ENCODE peak calls at places on chromosomes 4 and X, in ten cellular contexts. W is A549, B is uterus, G is testis, L is H1, R is body of pancreas, T is suprapubic skin, I is transverse colon, J is ovary, M is tibial nerve. C is an unnamed sample.

GRCh38 chrX:133389975-133390374 is 25.3 kb downstream of the GPC4 start:
- DNase-seq in W (no peak), B (no peak), G (no peak), L (no peak), R (no peak), T (no peak), I (no peak), J (no peak), M (no peak), C (no peak)

GRCh38 chr4:101977096-101977495 is 186.6 kb downstream of the BANK1 start:
- DNase-seq in W (peak; percentile 14), B (no peak), G (no peak), L (no peak), R (no peak), T (no peak), I (no peak), J (no peak), M (no peak), C (no peak)

GRCh38 chrX:151871244-151871643 is 41.4 kb upstream of the MAGEA4 start:
- DNase-seq in W (peak; percentile 50), B (no peak), G (no peak), L (no peak), R (no peak), T (no peak), I (no peak), J (no peak), M (no peak), C (no peak)

GRCh38 chr4:89308161-89308500 is 531 bp upstream of the GPRIN3 start:
- DNase-seq in W (no peak), B (no peak), G (no peak), L (no peak), R (no peak), T (no peak), I (no peak), J (no peak), M (no peak), C (no peak)

GRCh38 chr4:188551156-188551555 is 411.9 kb downstream of the TRIML1 start:
- DNase-seq in W (no peak), B (no peak), G (no peak), L (no peak), R (no peak), T (no peak), I (no peak), J (no peak), M (no peak), C (no peak)

GRCh38 chrX:53009032-53009431 is 39.6 kb upstream of the GPR173 start:
- DNase-seq in W (no peak), B (no peak), G (no peak), L (no peak), R (no peak), T (no peak), I (no peak), J (no peak), M (no peak), C (no peak)

GRCh38 chrX:94932278-94932965 is 1258.4 kb downstream of the FAM133A start:
- DNase-seq in W (no peak), B (no peak), G (no peak), L (no peak), R (no peak), T (no peak), I (no peak), J (no peak), M (no peak), C (no peak)

GRCh38 chrX:49876750-49877149 is 2.5 kb upstream of the USP27X start:
- DNase-seq in W (peak; percentile 43), B (no peak), G (peak; percentile 22), L (no peak), R (peak; percentile 20), T (no peak), I (no peak), J (no peak), M (no peak), C (peak; percentile 20)

GRCh38 chr4:82560853-82561744 is 689 bp downstream of the TMEM150C start:
- DNase-seq in W (no peak), B (no peak), G (no peak), L (peak; percentile 67), R (no peak), T (no peak), I (peak; percentile 9), J (peak; percentile 42), M (no peak), C (no peak)

GRCh38 chrX:153410328-153410727 is 944 bp upstream of the ZFP92 start:
- DNase-seq in W (no peak), B (no peak), G (no peak), L (no peak), R (no peak), T (no peak), I (no peak), J (no peak), M (no peak), C (no peak)

GRCh38 chr4:122716825-122717448 is 15.6 kb upstream of the BBS12 start:
- DNase-seq in W (peak; percentile 70), B (peak; percentile 52), G (peak; percentile 85), L (peak; percentile 69), R (peak; percentile 61), T (no peak), I (peak; percentile 74), J (no peak), M (peak; percentile 35), C (peak; percentile 65)

DNA sequence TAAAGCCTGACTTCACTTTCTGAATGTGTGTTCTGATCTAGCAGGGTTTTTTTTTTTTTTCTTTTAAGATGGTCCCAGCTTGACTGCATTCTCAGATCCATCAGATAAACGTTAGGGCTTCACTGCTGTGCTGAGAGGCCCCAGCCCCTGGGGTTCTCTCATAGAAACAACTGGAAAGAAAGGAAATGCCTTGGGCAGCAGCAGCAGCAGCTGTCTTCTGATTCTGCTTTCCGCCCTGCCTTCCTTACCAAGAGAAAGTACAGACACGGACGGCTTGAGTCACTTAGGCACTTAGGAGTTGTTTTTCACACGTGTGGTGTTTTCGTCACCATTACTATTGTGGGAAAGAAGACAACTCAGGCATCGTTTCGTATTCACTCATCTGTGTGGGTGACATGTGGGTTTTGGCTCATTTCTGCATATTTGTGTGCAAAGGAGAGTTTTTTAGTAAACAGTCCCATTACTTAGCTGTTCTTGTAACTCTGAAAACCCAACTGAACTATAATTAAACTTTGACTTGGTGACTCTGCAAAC is 172.0 kb downstream of the PTTG2 start:
- DNase-seq in W (no peak), B (peak; percentile 83), G (peak; percentile 60), L (no peak), R (peak; percentile 56), T (no peak), I (peak; percentile 59), J (peak; percentile 54), M (peak; percentile 30), C (peak; percentile 5)
- TF ChIP-seq POLR2A in W (no peak), B (no peak), G (no peak), L (no peak), R (peak; percentile 21), T (peak; percentile 23), I (peak; percentile 20), J (no peak), M (peak; percentile 46), C (no peak)

GRCh38 chrX:18983711-18984380 is at the start of gene PHKA2:
- DNase-seq in W (peak; percentile 40), B (peak; percentile 37), G (peak; percentile 54), L (peak; percentile 72), R (peak; percentile 59), T (peak; percentile 76), I (peak; percentile 64), J (no peak), M (peak; percentile 15), C (no peak)

GRCh38 chrX:18985186-18985435 is 1.2 kb upstream of the PHKA2 start:
- DNase-seq in W (peak; percentile 10), B (no peak), G (no peak), L (no peak), R (no peak), T (no peak), I (no peak), J (no peak), M (no peak), C (no peak)

GRCh38 chrX:18981124-18981807 is 2.6 kb downstream of the PHKA2 start:
- DNase-seq in W (no peak), B (no peak), G (no peak), L (no peak), R (no peak), T (no peak), I (no peak), J (no peak), M (no peak), C (no peak)

DNA sequence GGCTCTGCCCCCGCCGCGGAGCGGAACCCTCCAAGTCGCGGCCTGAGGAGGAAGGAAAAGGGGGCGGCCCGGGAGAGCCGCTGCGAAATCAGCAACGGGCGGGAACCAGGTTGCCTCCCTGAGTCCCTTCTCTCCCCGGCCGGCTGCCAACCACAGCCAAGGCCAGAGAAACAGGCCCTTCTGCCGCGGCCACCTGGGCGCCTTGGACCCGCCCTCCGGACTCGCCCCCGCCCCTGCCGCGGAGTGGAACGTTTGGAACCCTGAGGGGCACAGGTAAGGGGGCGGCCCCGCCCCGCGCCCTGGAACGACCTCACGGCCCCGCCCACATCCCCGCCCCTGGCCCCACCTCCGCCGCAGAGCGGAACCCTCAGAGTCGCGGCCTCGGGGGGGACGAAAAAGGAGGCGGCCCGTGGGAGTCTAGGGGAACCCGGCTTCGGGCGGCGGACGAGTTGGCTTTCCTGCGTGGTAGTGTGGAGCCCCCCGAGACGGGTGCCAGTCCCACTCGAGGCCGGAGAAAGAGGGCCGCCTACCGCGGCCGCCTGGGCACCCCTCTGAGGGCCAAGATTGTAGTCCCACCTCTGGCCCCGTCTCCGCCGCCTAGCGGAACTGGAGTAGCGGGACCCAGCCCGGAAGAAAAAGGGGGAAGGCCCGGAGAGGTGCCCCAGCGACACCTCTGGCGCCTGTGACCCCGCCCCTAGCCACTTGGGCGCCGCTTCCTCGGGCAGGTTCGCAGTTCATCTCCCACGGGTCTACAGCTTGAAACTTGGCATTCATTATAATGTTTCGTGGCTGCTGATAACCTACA is 669 bp upstream of the PHKA2 start:
- DNase-seq in W (peak; percentile 81), B (peak; percentile 73), G (peak; percentile 87), L (peak; percentile 75), R (peak; percentile 86), T (peak; percentile 84), I (peak; percentile 86), J (peak; percentile 82), M (peak; percentile 49), C (peak; percentile 87)
- TF ChIP-seq POLR2A in W (peak; percentile 35), B (peak; percentile 33), G (no peak), L (peak; percentile 31), R (peak; percentile 67), T (no peak), I (peak; percentile 47), J (peak; percentile 11), M (peak; percentile 37), C (peak; percentile 63)

DNA sequence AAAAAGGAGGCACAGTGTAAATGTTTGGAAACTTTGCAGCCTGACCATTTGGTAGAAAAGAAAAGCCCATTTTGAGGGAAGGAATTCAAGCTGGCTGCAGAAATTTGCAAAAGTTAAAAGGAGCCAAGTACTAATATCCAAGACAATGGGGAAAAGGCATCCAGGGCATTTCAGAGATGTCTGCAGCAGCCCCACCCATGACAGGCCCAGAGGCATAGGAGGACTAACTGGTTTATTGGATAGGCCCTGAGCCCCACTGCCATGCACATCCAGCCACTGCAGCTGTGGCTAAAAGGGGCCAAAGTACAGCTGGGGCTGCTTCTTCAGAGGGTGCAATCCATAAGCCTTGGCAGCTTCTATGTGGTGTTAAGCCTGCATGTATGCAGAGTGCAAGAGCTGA is 104.9 kb downstream of the HS3ST1 start:
- DNase-seq in W (no peak), B (no peak), G (no peak), L (no peak), R (no peak), T (no peak), I (no peak), J (no peak), M (no peak), C (no peak)
- TF ChIP-seq POLR2A in W (no peak), B (no peak), G (no peak), L (no peak), R (no peak), T (no peak), I (no peak), J (no peak), M (no peak), C (no peak)

GRCh38 chrX:66638591-66639500 is at the start of gene EDA2R:
- DNase-seq in W (peak; percentile 54), B (peak; percentile 51), G (peak; percentile 57), L (peak; percentile 47), R (peak; percentile 57), T (no peak), I (peak; percentile 13), J (peak; percentile 23), M (no peak), C (peak; percentile 5)
- TF ChIP-seq POLR2A in W (peak; percentile 32), B (no peak), G (no peak), L (no peak), R (no peak), T (no peak), I (no peak), J (no peak), M (no peak), C (no peak)